ENCODE peak calls at places on chromosomes 4 and X, in five cellular contexts. X, Y, D, J and B are unnamed samples.

GRCh38 chrX:70219938-70220764 is 14.3 kb upstream of the AWAT1 start:
- DNase-seq in X (no peak), J (peak), Y (peak), D (peak), B (peak)

GRCh38 chr4:7983296-7983695 is 43.6 kb upstream of the AFAP1 start:
- DNase-seq in D (no peak), Y (no peak), X (no peak), J (no peak), B (no peak)

GRCh38 chr4:89129080-89129640 is 17.8 kb downstream of the TIGD2 start:
- DNase-seq in J (peak), Y (no peak), X (no peak), D (peak), B (no peak)

GRCh38 chrX:136523770-136524169 is 8.2 kb upstream of the VGLL1 start:
- DNase-seq in Y (no peak), J (no peak), X (no peak), D (no peak), B (no peak)

GRCh38 chr4:10917475-10918103 is 233.0 kb upstream of the CLNK start:
- DNase-seq in X (no peak), Y (no peak), J (no peak), D (peak), B (peak)

GRCh38 chr4:147830987-147831386 is 99.1 kb downstream of the ARHGAP10 start:
- DNase-seq in Y (no peak), J (peak), X (no peak), D (peak), B (peak)

GRCh38 chrX:149021164-149021563 is 483.9 kb downstream of the IDS start:
- DNase-seq in D (no peak), Y (no peak), J (no peak), X (no peak), B (no peak)

GRCh38 chr4:36285784-36286480 is 4.5 kb downstream of the DTHD1 start:
- DNase-seq in D (peak), Y (no peak), X (no peak), J (no peak), B (peak)

GRCh38 chrX:39398215-39398972 is 597.1 kb downstream of the MID1IP1 start:
- DNase-seq in Y (no peak), D (no peak), J (no peak), X (no peak), B (no peak)

GRCh38 chr4:183601381-183601780 is 57.6 kb downstream of the RWDD4 start:
- DNase-seq in Y (no peak), X (no peak), D (no peak), J (no peak), B (no peak)

GRCh38 chrX:7115557-7115956 is 32.0 kb upstream of the STS start:
- DNase-seq in D (no peak), X (no peak), J (no peak), Y (peak), B (no peak)

GRCh38 chr4:15414601-15415091 is 13.2 kb upstream of the C1QTNF7 start:
- DNase-seq in X (no peak), J (peak), Y (no peak), D (peak), B (no peak)

GRCh38 chrX:42691196-42691595 is 86.8 kb downstream of the PPP1R2C start:
- DNase-seq in Y (no peak), J (no peak), D (no peak), X (no peak), B (no peak)

GRCh38 chrX:39012561-39013209 is 211.4 kb downstream of the MID1IP1 start:
- DNase-seq in J (peak), D (no peak), Y (no peak), X (no peak), B (no peak)

GRCh38 chr4:187687701-187688100 is 307.9 kb upstream of the ZFP42 start:
- DNase-seq in X (no peak), J (peak), Y (no peak), D (peak), B (peak)

GRCh38 chr4:81963005-81963404 is 410.8 kb downstream of the HNRNPD start:
- DNase-seq in Y (no peak), X (no peak), D (no peak), J (no peak), B (no peak)

GRCh38 chr4:117983541-117984451 is 50.5 kb upstream of the NDST3 start:
- DNase-seq in Y (no peak), X (no peak), D (peak), J (peak), B (peak)

GRCh38 chr4:154982187-154983047 is 201.3 kb downstream of the RBM46 start:
- DNase-seq in J (peak), Y (peak), X (no peak), D (peak), B (peak)

GRCh38 chr4:33709247-33709646 is 2535.1 kb downstream of the ARAP2 start:
- DNase-seq in D (peak), J (peak), Y (no peak), X (no peak), B (peak)

GRCh38 chrX:120021927-120022326 is 55.6 kb downstream of the RHOXF2B start:
- DNase-seq in X (no peak), D (no peak), J (no peak), Y (no peak), B (no peak)

GRCh38 chr4:103076777-103077347 is 301 bp upstream of the SLC9B2 start:
- DNase-seq in X (no peak), J (no peak), D (peak), Y (no peak), B (no peak)

GRCh38 chr4:7055111-7055989 is 12.2 kb downstream of the TADA2B start:
- DNase-seq in X (peak), Y (no peak), J (peak), D (no peak), B (peak)

GRCh38 chrX:8849945-8850344 is 48.8 kb upstream of the FAM9A start:
- DNase-seq in J (no peak), X (no peak), D (no peak), Y (no peak), B (no peak)

GRCh38 chr4:186762361-186762760 is 38.7 kb upstream of the FAT1 start:
- DNase-seq in J (peak), X (no peak), Y (no peak), D (no peak), B (peak)

GRCh38 chr4:42398448-42399355 is 1.4 kb downstream of the SHISA3 start:
- DNase-seq in X (no peak), J (no peak), Y (peak), D (no peak), B (no peak)

GRCh38 chr4:71857713-71858451 is 74.0 kb upstream of the GC start:
- DNase-seq in D (no peak), J (no peak), Y (no peak), X (no peak), B (no peak)

GRCh38 chr4:118743867-118744266 is 58.7 kb downstream of the METTL14 start:
- DNase-seq in D (no peak), X (peak), Y (no peak), J (peak), B (no peak)

GRCh38 chr4:337932-338758 is 531 bp downstream of the ZNF141 start:
- DNase-seq in J (peak), X (peak), D (peak), Y (no peak), B (peak)

GRCh38 chr4:69754926-69755580 is 5.4 kb downstream of the SULT1B1 start:
- DNase-seq in Y (no peak), D (no peak), J (no peak), X (no peak), B (no peak)